ENCODE peak calls at places on chromosomes 7 and 10, in four cellular contexts. One of them, this sample, is unnamed.

GRCh38 chr7:1033546-1034145 is 10.7 kb upstream of the GPR146 start:
- DNase-seq in heart right ventricle: no peak
- DNase-seq in MCF 10A: no peak
- DNase-seq in testis: no peak
- DNase-seq in this sample: no peak

GRCh38 chr10:50576245-50576815 is 47.4 kb downstream of the SGMS1 start:
- DNase-seq in heart right ventricle: no peak
- DNase-seq in MCF 10A: no peak
- DNase-seq in testis: peak
- DNase-seq in this sample: no peak

GRCh38 chr10:28949005-28950004 is 272.0 kb downstream of the BAMBI start:
- DNase-seq in heart right ventricle: no peak
- DNase-seq in MCF 10A: no peak
- DNase-seq in testis: no peak
- DNase-seq in this sample: no peak

GRCh38 chr10:21002097-21002878 is 105.2 kb upstream of the NEBL start:
- DNase-seq in heart right ventricle: no peak
- DNase-seq in MCF 10A: peak
- DNase-seq in testis: no peak
- DNase-seq in this sample: no peak

GRCh38 chr7:44678096-44678467 is 70.6 kb upstream of the ZMIZ2 start:
- DNase-seq in heart right ventricle: no peak
- DNase-seq in MCF 10A: no peak
- DNase-seq in testis: no peak
- DNase-seq in this sample: no peak

GRCh38 chr7:48101880-48102448 is 12.9 kb downstream of the UPP1 start:
- DNase-seq in heart right ventricle: no peak
- DNase-seq in MCF 10A: no peak
- DNase-seq in testis: no peak
- DNase-seq in this sample: no peak

GRCh38 chr10:26437637-26438461 is at the start of gene APBB1IP:
- DNase-seq in heart right ventricle: peak
- DNase-seq in MCF 10A: no peak
- DNase-seq in testis: peak
- DNase-seq in this sample: peak

GRCh38 chr7:25124485-25125136 is 449 bp downstream of the CYCS start:
- DNase-seq in heart right ventricle: no peak
- DNase-seq in MCF 10A: peak
- DNase-seq in testis: no peak
- DNase-seq in this sample: peak

GRCh38 chr7:158829342-158830210 is at the start of gene ESYT2:
- DNase-seq in heart right ventricle: peak
- DNase-seq in MCF 10A: peak
- DNase-seq in testis: peak
- DNase-seq in this sample: peak
- TF ChIP-seq CTCF in heart right ventricle: no peak
- TF ChIP-seq CTCF in MCF 10A: no peak
- TF ChIP-seq CTCF in testis: no peak
- TF ChIP-seq CTCF in this sample: no peak

GRCh38 chr7:50481867-50482266 is 31.7 kb upstream of the FIGNL1 start:
- DNase-seq in heart right ventricle: no peak
- DNase-seq in MCF 10A: no peak
- DNase-seq in testis: no peak
- DNase-seq in this sample: no peak
- TF ChIP-seq CTCF in heart right ventricle: no peak
- TF ChIP-seq CTCF in MCF 10A: no peak
- TF ChIP-seq CTCF in testis: no peak
- TF ChIP-seq CTCF in this sample: no peak

GRCh38 chr10:17229016-17229716 is 1.1 kb downstream of the VIM start:
- DNase-seq in heart right ventricle: peak
- DNase-seq in MCF 10A: peak
- DNase-seq in testis: peak
- DNase-seq in this sample: peak
- TF ChIP-seq CTCF in heart right ventricle: no peak
- TF ChIP-seq CTCF in MCF 10A: no peak
- TF ChIP-seq CTCF in testis: no peak
- TF ChIP-seq CTCF in this sample: no peak

GRCh38 chr10:100745882-100746412 is 565 bp downstream of the PAX2 start:
- DNase-seq in heart right ventricle: no peak
- DNase-seq in MCF 10A: no peak
- DNase-seq in testis: no peak
- DNase-seq in this sample: peak
- TF ChIP-seq CTCF in heart right ventricle: no peak
- TF ChIP-seq CTCF in MCF 10A: no peak
- TF ChIP-seq CTCF in testis: no peak
- TF ChIP-seq CTCF in this sample: no peak

GRCh38 chr7:158394936-158395335 is 192.7 kb downstream of the PTPRN2 start:
- DNase-seq in heart right ventricle: peak
- DNase-seq in MCF 10A: peak
- DNase-seq in testis: peak
- DNase-seq in this sample: peak
- TF ChIP-seq CTCF in heart right ventricle: peak
- TF ChIP-seq CTCF in MCF 10A: peak
- TF ChIP-seq CTCF in testis: peak
- TF ChIP-seq CTCF in this sample: peak

GRCh38 chr7:30352169-30352568 is 67.8 kb downstream of the ZNRF2 start:
- DNase-seq in heart right ventricle: no peak
- DNase-seq in MCF 10A: peak
- DNase-seq in testis: no peak
- DNase-seq in this sample: no peak
- TF ChIP-seq CTCF in heart right ventricle: no peak
- TF ChIP-seq CTCF in MCF 10A: peak
- TF ChIP-seq CTCF in testis: no peak
- TF ChIP-seq CTCF in this sample: no peak

This sample was measured in nephron progenitor cell.